ENCODE peak calls at places on chromosomes 5 and 9, in six cellular contexts. T, S, R, O, Q and F are unnamed samples.

GRCh38 chr5:1667648-1668140 is 131.9 kb downstream of the MRPL36 start:
- DNase-seq in T (no peak), S (no peak), Q (no peak), R (no peak), O (no peak), F (no peak)

GRCh38 chr5:35924122-35924949 is 14.1 kb downstream of the CAPSL start:
- DNase-seq in T (no peak), O (peak), R (no peak), S (no peak), Q (no peak), F (no peak)

GRCh38 chr5:132962429-132962928 is 955 bp downstream of the AFF4 start:
- DNase-seq in Q (peak), S (peak), O (peak), T (peak), R (no peak), F (peak)

GRCh38 chr9:71638627-71639026 is 129.7 kb downstream of the CEMIP2 start:
- DNase-seq in R (peak), T (peak), Q (peak), S (peak), O (no peak), F (no peak)

GRCh38 chr5:152649609-152650008 is 244.5 kb upstream of the NMUR2 start:
- DNase-seq in O (peak), S (no peak), R (no peak), T (no peak), Q (no peak), F (no peak)

GRCh38 chr5:167678457-167678856 is 613.0 kb upstream of the WWC1 start:
- DNase-seq in O (no peak), R (no peak), T (no peak), S (no peak), Q (no peak), F (no peak)

GRCh38 chr9:30697958-30698357 is 1686.5 kb upstream of the ACO1 start:
- DNase-seq in R (no peak), S (no peak), Q (no peak), T (no peak), O (no peak), F (no peak)

GRCh38 chr5:18393546-18393945 is 759.3 kb downstream of the TAF11L14 start:
- DNase-seq in T (no peak), S (no peak), R (no peak), O (no peak), Q (no peak), F (no peak)

GRCh38 chr5:135015942-135016341 is 18.1 kb downstream of the PITX1 start:
- DNase-seq in O (no peak), S (no peak), R (no peak), Q (no peak), T (peak), F (no peak)